ENCODE peak calls at places on chromosomes 2 and 18, in five cellular contexts. U is K562, B is HepG2, X is upper lobe of left lung, V is GM12878. E is an unnamed sample.

GRCh38 chr2:19746611-19747309 is 155.0 kb downstream of the TTC32 start:
- ATAC-seq in B (peak), X (no peak), V (peak), U (peak), E (no peak)

GRCh38 chr2:150647943-150648342 is 160.5 kb upstream of the RND3 start:
- ATAC-seq in U (no peak), V (peak), X (no peak), B (no peak), E (no peak)

GRCh38 chr2:68231061-68231372 is 21.3 kb downstream of the PPP3R1 start:
- ATAC-seq in B (no peak), U (peak), X (no peak), V (no peak), E (no peak)

GRCh38 chr2:150477347-150477746 is 10.1 kb downstream of the RND3 start:
- ATAC-seq in X (no peak), B (no peak), V (no peak), U (no peak), E (no peak)

GRCh38 chr2:96491860-96492497 is 13.2 kb downstream of the NEURL3 start:
- ATAC-seq in B (no peak), X (no peak), V (peak), U (no peak), E (no peak)

GRCh38 chr18:12659904-12660605 is 2.1 kb upstream of the SPIRE1 start:
- ATAC-seq in X (peak), V (peak), B (no peak), U (no peak), E (no peak)

GRCh38 chr2:149049142-149049541 is 10.6 kb downstream of the LYPD6B start:
- ATAC-seq in X (no peak), V (peak), B (no peak), U (no peak), E (no peak)

GRCh38 chr2:151918308-151918707 is 90.1 kb upstream of the ARL5A start:
- ATAC-seq in U (no peak), X (no peak), B (no peak), V (no peak), E (no peak)

GRCh38 chr2:38038682-38039081 is 37.3 kb downstream of the CYP1B1 start:
- ATAC-seq in X (peak), B (peak), V (peak), U (no peak), E (no peak)

GRCh38 chr2:169112841-169113240 is 43.5 kb downstream of the DHRS9 start:
- ATAC-seq in X (no peak), V (no peak), B (no peak), U (no peak), E (no peak)

GRCh38 chr2:12674644-12675328 is 42.0 kb upstream of the TRIB2 start:
- ATAC-seq in B (no peak), V (no peak), U (peak), X (no peak), E (no peak)

GRCh38 chr2:54048117-54048785 is 67.2 kb upstream of the ACYP2 start:
- ATAC-seq in X (no peak), U (peak), B (peak), V (peak), E (no peak)

DNA sequence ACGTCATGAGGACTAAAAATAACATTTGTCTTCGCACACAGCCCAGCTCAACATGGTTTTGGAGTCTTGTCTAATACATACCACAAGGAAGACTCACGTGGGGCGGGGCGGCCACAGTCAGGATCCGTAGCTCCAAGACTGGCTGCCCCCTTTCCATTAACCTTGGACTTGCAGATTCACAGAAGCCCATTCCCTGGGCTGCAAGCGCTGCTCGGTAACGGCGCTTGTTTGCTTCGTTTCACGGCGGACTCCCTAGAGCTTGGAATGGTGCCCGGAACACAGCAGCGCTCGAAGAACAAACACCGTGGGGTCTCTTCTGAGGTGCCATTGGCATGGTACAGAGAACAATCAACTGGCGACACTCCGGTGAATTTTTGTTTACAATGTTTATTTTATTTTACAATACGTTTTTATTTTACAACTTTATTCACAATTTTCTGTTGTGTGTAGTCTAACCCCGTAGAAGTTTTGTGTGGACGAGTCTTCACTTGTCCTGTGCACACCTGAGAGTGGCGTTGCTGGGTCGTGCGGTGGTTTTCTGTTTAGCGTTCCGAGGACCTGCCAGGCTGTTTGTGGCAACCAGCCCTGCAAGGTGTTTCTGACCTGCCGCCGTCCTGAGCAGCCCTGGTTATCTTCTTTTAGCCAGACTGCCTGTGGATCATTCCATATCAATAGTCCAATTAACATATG is 126.5 kb downstream of the GALR1 start:
- ATAC-seq in B (no peak), V (no peak), X (no peak), U (no peak), E (no peak)
- H3K27ac ChIP-seq in B (no peak), V (no peak), X (no peak), U (no peak), E (no peak)

DNA sequence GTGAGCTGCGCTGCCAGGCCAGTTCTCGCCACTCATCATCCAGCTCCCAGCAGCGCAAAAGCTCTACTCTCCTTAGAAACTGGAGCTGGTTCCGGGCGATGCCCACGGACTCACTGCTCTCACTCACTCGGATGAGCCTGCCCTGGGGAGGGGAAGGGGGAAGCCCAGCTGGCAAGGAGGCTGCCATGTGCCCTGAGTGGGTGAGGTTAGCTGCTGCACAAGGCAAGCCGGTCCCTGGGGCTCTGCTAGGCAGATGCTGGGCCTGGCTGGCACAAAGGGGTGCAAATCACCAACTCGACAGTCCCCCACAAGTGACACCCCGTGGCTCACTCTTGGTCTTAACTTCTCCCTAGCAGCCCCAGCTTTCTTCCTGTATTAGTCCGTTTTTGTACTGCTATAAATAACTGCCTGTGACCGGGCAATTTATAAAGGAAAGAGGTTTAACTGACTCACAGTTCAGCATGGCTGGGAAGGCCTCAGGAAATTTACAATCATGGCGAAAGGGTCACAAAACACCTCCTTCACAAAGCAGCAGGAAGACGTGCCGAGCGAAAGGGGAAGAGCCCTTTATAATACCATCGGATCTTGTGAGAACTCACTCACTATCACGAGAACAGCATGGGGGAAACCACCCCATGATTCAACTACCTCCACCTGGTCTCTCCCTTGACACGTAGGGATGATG is 33.3 kb downstream of the ADCY3 start:
- ATAC-seq in V (peak), X (peak), B (no peak), U (no peak), E (no peak)
- TF ChIP-seq POLR2AphosphoS5 in V (peak), X (peak), B (no peak), U (no peak), E (no peak)

GRCh38 chr2:64730551-64731305 is 77.0 kb upstream of the SERTAD2 start:
- ATAC-seq in X (peak), B (peak), U (peak), V (peak), E (peak)
- TF ChIP-seq EP300 in X (no peak), B (peak), U (no peak), V (no peak), E (no peak)

GRCh38 chr2:63424329-63425078 is 163.8 kb downstream of the WDPCP start:
- ATAC-seq in B (peak), U (peak), X (no peak), V (peak), E (no peak)

GRCh38 chr2:63425079-63425416 is 163.2 kb downstream of the WDPCP start:
- ATAC-seq in B (no peak), X (no peak), V (no peak), U (no peak), E (no peak)

GRCh38 chr2:63425606-63426005 is 162.7 kb downstream of the WDPCP start:
- ATAC-seq in B (no peak), X (no peak), V (no peak), U (no peak), E (no peak)
- H3K27ac ChIP-seq in B (no peak), X (no peak), V (no peak), U (no peak), E (no peak)

GRCh38 chr2:200713003-200713703 is 98.6 kb upstream of the BZW1 start:
- ATAC-seq in U (peak), V (peak), X (peak), B (peak), E (peak)
- TF ChIP-seq POLR2AphosphoS5 in U (no peak), V (peak), X (peak), B (peak), E (peak)

GRCh38 chr2:16774980-16775963 is 109.6 kb upstream of the CYRIA start:
- ATAC-seq in X (no peak), U (peak), B (peak), V (peak), E (no peak)

GRCh38 chr2:16773080-16773713 is 107.6 kb upstream of the CYRIA start:
- ATAC-seq in B (peak), X (no peak), V (peak), U (peak), E (no peak)

GRCh38 chr2:16774091-16774490 is 108.5 kb upstream of the CYRIA start:
- ATAC-seq in B (no peak), U (no peak), V (no peak), X (no peak), E (no peak)

DNA sequence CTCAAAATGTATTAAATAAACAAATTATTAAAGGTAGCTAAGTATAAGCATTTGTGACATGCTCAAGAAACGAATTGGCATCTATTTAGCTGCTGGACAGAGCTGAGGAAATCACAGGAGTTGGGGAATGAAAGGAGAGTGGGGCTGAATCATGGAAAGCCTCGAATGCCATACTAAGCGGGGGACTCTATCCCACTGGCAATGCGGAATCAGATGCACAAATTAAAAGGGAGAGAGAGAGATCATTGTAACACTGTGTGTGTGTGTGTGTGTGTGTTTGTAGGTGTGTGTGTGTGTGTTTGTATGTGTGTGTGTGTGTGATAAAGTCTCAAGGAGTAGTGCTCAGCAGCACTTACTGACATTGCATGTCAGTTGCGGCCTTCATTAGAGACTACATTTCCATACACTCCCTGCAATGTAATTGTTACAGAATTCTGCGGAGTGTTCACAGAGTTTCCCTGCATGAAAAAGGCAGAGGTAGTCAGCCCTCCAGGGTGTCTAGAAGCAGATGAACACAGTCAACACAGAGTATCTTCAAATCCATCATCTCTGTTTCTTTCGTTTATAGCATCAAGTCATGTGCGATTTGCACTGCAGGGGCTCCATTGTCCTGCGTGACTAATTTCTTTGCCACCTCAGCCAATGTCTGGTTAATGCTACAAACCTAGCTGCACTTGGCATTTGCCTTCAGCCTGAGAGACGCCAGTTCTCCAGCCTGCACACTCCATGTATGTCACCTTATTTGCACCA is 111.7 kb upstream of the CYRIA start:
- ATAC-seq in X (no peak), B (no peak), U (no peak), V (no peak), E (no peak)
- TF ChIP-seq EP300 in X (no peak), B (no peak), U (no peak), V (no peak), E (no peak)